ENCODE peak calls at places on chromosomes 2 and 18, in four cellular contexts. Z, C, K and F are unnamed samples.

GRCh38 chr2:69495008-69495407 is 57.8 kb upstream of the NFU1 start:
- DNase-seq in K (no peak), C (no peak), Z (no peak), F (no peak)

GRCh38 chr2:207046642-207047213 is 107.4 kb downstream of the CPO start:
- DNase-seq in Z (no peak), K (no peak), C (no peak), F (no peak)

GRCh38 chr2:113834057-113834720 is 55.7 kb upstream of the ACTR3 start:
- DNase-seq in Z (no peak), C (no peak), K (no peak), F (no peak)

GRCh38 chr18:68033466-68033865 is 516.9 kb upstream of the DSEL start:
- DNase-seq in C (no peak), Z (no peak), K (no peak), F (no peak)

GRCh38 chr18:30135938-30136337 is 906.6 kb downstream of the DSC3 start:
- DNase-seq in K (no peak), Z (no peak), C (no peak), F (no peak)

GRCh38 chr2:158357699-158358098 is 98.9 kb downstream of the CCDC148 start:
- DNase-seq in Z (no peak), K (no peak), C (no peak), F (no peak)

GRCh38 chr18:30583768-30584167 is 458.8 kb downstream of the DSC3 start:
- DNase-seq in K (no peak), Z (no peak), C (no peak), F (no peak)

GRCh38 chr18:31741096-31741735 is 19.5 kb downstream of the SLC25A52 start:
- DNase-seq in C (no peak), K (peak), Z (peak), F (no peak)

GRCh38 chr2:237128026-237128703 is 42.5 kb downstream of the COPS8 start:
- DNase-seq in Z (no peak), C (peak), K (no peak), F (peak)

GRCh38 chr2:72921088-72921851 is 4.0 kb downstream of the EMX1 start:
- DNase-seq in C (no peak), Z (no peak), K (no peak), F (no peak)

GRCh38 chr2:180222642-180223041 is 215.5 kb upstream of the CWC22 start:
- DNase-seq in C (no peak), K (no peak), Z (no peak), F (no peak)

GRCh38 chr2:217610411-217610814 is 392.4 kb downstream of the TNS1 start:
- DNase-seq in K (peak), C (no peak), Z (peak), F (no peak)